ENCODE peak calls at places on chromosomes 6 and 20, in six cellular contexts. P is HepG2, B is GM12878, M is H1, Z is K562, W is GM12892. E is an unnamed sample.
A peak's percentile ranks its signal among the peaks of the same experiment; 100 is the strongest.

GRCh38 chr6:159754401-159754800 is 7.4 kb upstream of the ACAT2 start:
- DNase-seq in P (no peak), B (no peak), M (no peak), Z (no peak), W (no peak), E (no peak)

GRCh38 chr6:44253307-44254101 is 3.8 kb downstream of the SLC35B2 start:
- DNase-seq in P (peak; percentile 70), B (no peak), M (no peak), Z (no peak), W (no peak), E (no peak)

GRCh38 chr20:35129647-35130069 is 17.5 kb downstream of the EDEM2 start:
- DNase-seq in P (peak; percentile 75), B (no peak), M (no peak), Z (no peak), W (no peak), E (no peak)

GRCh38 chr20:42775037-42775436 is 414.7 kb downstream of the PTPRT start:
- DNase-seq in P (no peak), B (no peak), M (no peak), Z (no peak), W (no peak), E (no peak)

GRCh38 chr6:145277358-145278097 is 457.8 kb downstream of the EPM2A start:
- DNase-seq in P (no peak), B (no peak), M (no peak), Z (no peak), W (no peak), E (no peak)

GRCh38 chr20:20711413-20711812 is 1.0 kb downstream of the RALGAPA2 start:
- DNase-seq in P (no peak), B (no peak), M (no peak), Z (no peak), W (no peak), E (no peak)

GRCh38 chr20:45111799-45112471 is 3.0 kb downstream of the WFDC5 start:
- DNase-seq in P (peak; percentile 56), B (no peak), M (no peak), Z (peak; percentile 43), W (no peak), E (no peak)

GRCh38 chr20:34377072-34377847 is 14.2 kb downstream of the ITCH start:
- DNase-seq in P (no peak), B (peak; percentile 72), M (no peak), Z (no peak), W (no peak), E (no peak)

GRCh38 chr6:87196275-87196842 is 41.0 kb downstream of the ZNF292 start:
- DNase-seq in P (no peak), B (no peak), M (no peak), Z (no peak), W (no peak), E (no peak)

GRCh38 chr6:145838305-145838704 is 23.7 kb upstream of the FBXO30 start:
- DNase-seq in P (no peak), B (no peak), M (no peak), Z (no peak), W (no peak), E (no peak)

GRCh38 chr20:26208296-26209091 is 511.8 kb upstream of the ZNF337 start:
- DNase-seq in P (no peak), B (no peak), M (peak; percentile 17), Z (no peak), W (peak; percentile 4), E (no peak)

GRCh38 chr6:25193147-25193864 is 85.9 kb upstream of the CARMIL1 start:
- DNase-seq in P (no peak), B (no peak), M (no peak), Z (no peak), W (no peak), E (no peak)

GRCh38 chr6:32192608-32193039 is at the start of gene GPSM3:
- DNase-seq in P (no peak), B (peak; percentile 59), M (no peak), Z (peak; percentile 53), W (no peak), E (no peak)

GRCh38 chr6:24125980-24126379 is at the start of gene NRSN1:
- DNase-seq in P (peak; percentile 33), B (no peak), M (peak; percentile 19), Z (peak; percentile 64), W (no peak), E (no peak)

GRCh38 chr6:117237561-117237960 is 27.8 kb upstream of the VGLL2 start:
- DNase-seq in P (no peak), B (no peak), M (no peak), Z (no peak), W (no peak), E (no peak)

GRCh38 chr6:110617057-110617456 is 140.6 kb upstream of the SLC22A16 start:
- DNase-seq in P (no peak), B (peak; percentile 53), M (no peak), Z (no peak), W (no peak), E (peak; percentile 7)

GRCh38 chr6:167651251-167652041 is 175.3 kb upstream of the AFDN start:
- DNase-seq in P (no peak), B (no peak), M (no peak), Z (no peak), W (no peak), E (no peak)

GRCh38 chr6:150142657-150143501 is at the start of gene PPP1R14C:
- DNase-seq in P (no peak), B (no peak), M (no peak), Z (peak; percentile 92), W (peak; percentile 10), E (peak; percentile 35)

GRCh38 chr6:49995278-49995677 is 25.9 kb upstream of the DEFB113 start:
- DNase-seq in P (no peak), B (no peak), M (no peak), Z (no peak), W (no peak), E (no peak)

GRCh38 chr20:62404761-62405107 is 2.4 kb downstream of the CABLES2 start:
- DNase-seq in P (no peak), B (no peak), M (no peak), Z (no peak), W (no peak), E (no peak)

GRCh38 chr6:5219292-5219691 is 41.5 kb downstream of the LYRM4 start:
- DNase-seq in P (no peak), B (no peak), M (no peak), Z (no peak), W (no peak), E (no peak)

GRCh38 chr20:59152559-59153354 is 10.9 kb upstream of the ZNF831 start:
- DNase-seq in P (no peak), B (no peak), M (no peak), Z (no peak), W (no peak), E (no peak)

GRCh38 chr20:17377222-17377621 is 150.4 kb downstream of the PCSK2 start:
- DNase-seq in P (no peak), B (no peak), M (no peak), Z (no peak), W (no peak), E (no peak)

GRCh38 chr20:51036226-51036625 is 13.3 kb upstream of the KCNG1 start:
- DNase-seq in P (no peak), B (no peak), M (no peak), Z (no peak), W (no peak), E (no peak)

GRCh38 chr20:258963-259362 is 1.4 kb downstream of the DEFB132 start:
- DNase-seq in P (peak; percentile 67), B (no peak), M (no peak), Z (peak; percentile 18), W (no peak), E (no peak)

GRCh38 chr6:20377623-20378265 is 23.9 kb upstream of the E2F3 start:
- DNase-seq in P (no peak), B (no peak), M (no peak), Z (no peak), W (no peak), E (no peak)

GRCh38 chr20:64049060-64049886 is at the start of gene SOX18:
- DNase-seq in P (no peak), B (no peak), M (no peak), Z (peak; percentile 82), W (no peak), E (no peak)

GRCh38 chr6:13573669-13574110 is 711 bp upstream of the SIRT5 start:
- DNase-seq in P (peak; percentile 29), B (no peak), M (no peak), Z (peak; percentile 28), W (no peak), E (no peak)

GRCh38 chr20:38658879-38659612 is 57.4 kb downstream of the ARHGAP40 start:
- DNase-seq in P (peak; percentile 60), B (no peak), M (no peak), Z (peak; percentile 64), W (peak; percentile 57), E (no peak)

DNA sequence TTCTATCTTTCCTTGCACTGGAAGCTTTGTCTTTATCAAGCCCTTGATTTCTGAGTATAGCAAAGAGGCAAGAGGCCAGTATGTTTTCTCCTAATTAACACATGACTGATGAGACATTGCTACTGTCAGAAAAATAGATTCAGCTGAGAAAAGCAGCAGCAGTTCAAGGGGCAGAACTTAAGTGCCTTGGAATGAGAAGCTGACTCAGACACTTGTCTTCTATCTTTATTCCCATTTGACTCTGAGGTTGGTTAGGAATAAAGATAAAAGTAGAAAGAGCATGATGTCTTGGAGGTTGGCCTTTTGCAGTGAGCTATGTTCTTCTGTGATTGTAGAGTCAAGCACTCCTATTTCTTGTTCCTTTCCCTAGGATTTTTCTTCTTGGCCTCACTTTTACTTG is 79.1 kb upstream of the MAN1A1 start:
- DNase-seq in P (no peak), B (no peak), M (no peak), Z (no peak), W (no peak), E (no peak)
- TF ChIP-seq POLR2A in P (no peak), B (no peak), M (no peak), Z (no peak), W (no peak), E (no peak)

GRCh38 chr20:41249781-41250281 is 67.7 kb downstream of the ZHX3 start:
- DNase-seq in P (peak; percentile 55), B (no peak), M (peak; percentile 56), Z (peak; percentile 20), W (no peak), E (no peak)
- TF ChIP-seq TAF1 in P (no peak), B (no peak), M (no peak), Z (no peak), W (no peak), E (no peak)

GRCh38 chr20:36574278-36575065 is 1.1 kb downstream of the TGIF2 start:
- DNase-seq in P (peak; percentile 73), B (no peak), M (no peak), Z (peak; percentile 77), W (peak; percentile 48), E (peak; percentile 54)
- TF ChIP-seq POLR2A in P (peak; percentile 82), B (peak; percentile 85), M (peak; percentile 70), Z (peak; percentile 74), W (peak; percentile 58), E (peak; percentile 16)

GRCh38 chr6:80689700-80690099 is 583.2 kb downstream of the BCKDHB start:
- DNase-seq in P (no peak), B (no peak), M (no peak), Z (no peak), W (no peak), E (no peak)

GRCh38 chr6:80696268-80696667 is 589.8 kb downstream of the BCKDHB start:
- DNase-seq in P (no peak), B (no peak), M (no peak), Z (no peak), W (no peak), E (no peak)

DNA sequence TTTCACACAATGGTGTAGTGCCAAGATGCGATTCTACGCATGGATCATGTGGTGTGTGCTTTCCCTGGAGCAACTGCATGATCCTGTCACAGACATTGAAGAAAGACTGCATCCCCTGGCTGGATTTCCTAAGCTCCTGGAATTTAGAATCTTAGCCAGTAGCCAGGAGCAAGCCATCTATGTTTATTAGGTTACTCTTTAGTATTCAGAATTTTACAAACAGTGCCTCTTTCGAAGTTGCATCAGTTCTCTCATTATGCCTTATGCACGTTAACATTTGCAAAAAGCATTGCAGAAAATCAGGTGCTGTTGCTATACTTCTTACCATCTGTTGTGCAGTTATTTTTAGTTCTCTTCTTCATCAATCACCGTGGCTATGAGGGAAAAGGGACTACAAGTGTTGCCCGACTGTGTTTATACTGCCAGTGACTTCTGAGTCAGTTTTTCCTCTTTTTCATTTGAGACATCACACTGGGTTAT is 584.2 kb downstream of the BCKDHB start:
- DNase-seq in P (no peak), B (no peak), M (no peak), Z (no peak), W (no peak), E (no peak)
- TF ChIP-seq TAF1 in P (no peak), B (no peak), M (no peak), Z (no peak), W (no peak), E (no peak)